ENCODE peak calls at places on chromosomes 12 and 14, in six cellular contexts. B, K, E, S, T and V are unnamed samples.

GRCh38 chr14:24960816-24961215 is 89.1 kb downstream of the STXBP6 start:
- DNase-seq in B (no peak), K (no peak), E (no peak), S (no peak), T (no peak), V (no peak)

GRCh38 chr12:56836317-56836716 is 73.2 kb downstream of the HSD17B6 start:
- DNase-seq in B (no peak), K (peak; percentile 45), E (no peak), S (no peak), T (no peak), V (peak; percentile 19)

GRCh38 chr14:28494196-28494595 is 272.4 kb upstream of the FOXG1 start:
- DNase-seq in B (no peak), K (peak; percentile 59), E (no peak), S (no peak), T (no peak), V (no peak)

GRCh38 chr14:24921903-24922302 is 128.0 kb downstream of the STXBP6 start:
- DNase-seq in B (no peak), K (peak; percentile 80), E (no peak), S (no peak), T (no peak), V (no peak)

GRCh38 chr14:59511916-59512530 is 27.7 kb downstream of the JKAMP start:
- DNase-seq in B (no peak), K (no peak), E (no peak), S (peak; percentile 21), T (no peak), V (peak; percentile 7)

GRCh38 chr12:22935090-22935489 is 310.1 kb downstream of the ETNK1 start:
- DNase-seq in B (no peak), K (no peak), E (no peak), S (no peak), T (no peak), V (peak; percentile 84)

GRCh38 chr12:93087836-93088610 is 158.9 kb upstream of the EEA1 start:
- DNase-seq in B (no peak), K (no peak), E (no peak), S (no peak), T (no peak), V (no peak)

GRCh38 chr12:24649209-24649608 is 299.7 kb downstream of the BCAT1 start:
- DNase-seq in B (no peak), K (no peak), E (no peak), S (no peak), T (no peak), V (no peak)

GRCh38 chr14:21036746-21037145 is 2.1 kb upstream of the RNASE13 start:
- DNase-seq in B (no peak), K (peak; percentile 50), E (no peak), S (no peak), T (no peak), V (no peak)

GRCh38 chr14:101876539-101876938 is 87.8 kb upstream of the DYNC1H1 start:
- DNase-seq in B (peak; percentile 38), K (no peak), E (peak; percentile 50), S (no peak), T (peak; percentile 80), V (peak; percentile 82)

GRCh38 chr12:24595652-24596235 is 353.2 kb downstream of the BCAT1 start:
- DNase-seq in B (no peak), K (peak; percentile 9), E (no peak), S (no peak), T (no peak), V (peak; percentile 21)

GRCh38 chr12:116280590-116281290 is 3.2 kb upstream of the MED13L start:
- DNase-seq in B (no peak), K (no peak), E (no peak), S (no peak), T (no peak), V (peak; percentile 97)

GRCh38 chr12:115004469-115005146 is 320.6 kb upstream of the TBX3 start:
- DNase-seq in B (no peak), K (peak; percentile 71), E (no peak), S (no peak), T (no peak), V (no peak)

GRCh38 chr14:68941820-68942219 is 37.3 kb downstream of the ACTN1 start:
- DNase-seq in B (no peak), K (peak; percentile 90), E (no peak), S (no peak), T (no peak), V (no peak)

GRCh38 chr14:44798386-44799242 is 163.1 kb downstream of the KLHL28 start:
- DNase-seq in B (no peak), K (no peak), E (no peak), S (no peak), T (no peak), V (no peak)

GRCh38 chr14:99806841-99807240 is 13.6 kb downstream of the EML1 start:
- DNase-seq in B (no peak), K (no peak), E (no peak), S (no peak), T (no peak), V (no peak)